ENCODE peak calls at places on chromosomes 13 and 19, in six cellular contexts. J is dorsolateral prefrontal cortex; V is PC-9; Q is transverse colon; I is lung; B is CD4-positive, alpha-beta T cell. O is an unnamed sample.

GRCh38 chr19:35155441-35155840 is 906 bp downstream of the FXYD5 start:
- DNase-seq in J (no peak), V (no peak), Q (no peak), I (no peak), B (no peak), O (no peak)

GRCh38 chr19:51055866-51056265 is 9.0 kb downstream of the KLK13 start:
- DNase-seq in J (no peak), V (no peak), Q (no peak), I (no peak), B (no peak), O (no peak)

GRCh38 chr13:47680752-47681151 is 320.3 kb downstream of the SUCLA2 start:
- DNase-seq in J (no peak), V (no peak), Q (no peak), I (no peak), B (no peak), O (no peak)

GRCh38 chr13:51726446-51727185 is 77.3 kb downstream of the DHRS12 start:
- DNase-seq in J (no peak), V (no peak), Q (no peak), I (no peak), B (no peak), O (no peak)

GRCh38 chr13:26604784-26605183 is 47.3 kb downstream of the WASF3 start:
- DNase-seq in J (no peak), V (no peak), Q (peak; percentile 15), I (no peak), B (no peak), O (no peak)

GRCh38 chr19:11678504-11678903 is 60.2 kb downstream of the ZNF823 start:
- DNase-seq in J (no peak), V (no peak), Q (no peak), I (no peak), B (no peak), O (no peak)

GRCh38 chr13:77379508-77379907 is 52.6 kb upstream of the MYCBP2 start:
- DNase-seq in J (no peak), V (no peak), Q (no peak), I (no peak), B (no peak), O (no peak)

GRCh38 chr13:112803422-112803821 is 113.6 kb downstream of the ATP11A start:
- DNase-seq in J (no peak), V (no peak), Q (no peak), I (no peak), B (no peak), O (no peak)

GRCh38 chr13:74090397-74090796 is 43.8 kb downstream of the KLF12 start:
- DNase-seq in J (no peak), V (no peak), Q (no peak), I (no peak), B (no peak), O (no peak)

GRCh38 chr13:73428137-73428536 is 369.3 kb downstream of the KLF5 start:
- DNase-seq in J (no peak), V (peak; percentile 70), Q (no peak), I (no peak), B (no peak), O (no peak)

GRCh38 chr13:54185785-54186184 is 1157.2 kb downstream of the OLFM4 start:
- DNase-seq in J (no peak), V (peak; percentile 35), Q (no peak), I (no peak), B (no peak), O (no peak)

GRCh38 chr19:4556574-4557185 is 2.8 kb downstream of the SEMA6B start:
- DNase-seq in J (no peak), V (peak; percentile 41), Q (peak; percentile 49), I (no peak), B (no peak), O (no peak)

GRCh38 chr19:13463296-13463695 is 43.0 kb downstream of the CACNA1A start:
- DNase-seq in J (no peak), V (no peak), Q (no peak), I (no peak), B (no peak), O (no peak)

GRCh38 chr19:13461536-13461935 is 44.7 kb downstream of the CACNA1A start:
- DNase-seq in J (peak; percentile 82), V (no peak), Q (no peak), I (no peak), B (no peak), O (no peak)

GRCh38 chr19:13460045-13460444 is 46.2 kb downstream of the CACNA1A start:
- DNase-seq in J (no peak), V (no peak), Q (no peak), I (no peak), B (no peak), O (no peak)

DNA sequence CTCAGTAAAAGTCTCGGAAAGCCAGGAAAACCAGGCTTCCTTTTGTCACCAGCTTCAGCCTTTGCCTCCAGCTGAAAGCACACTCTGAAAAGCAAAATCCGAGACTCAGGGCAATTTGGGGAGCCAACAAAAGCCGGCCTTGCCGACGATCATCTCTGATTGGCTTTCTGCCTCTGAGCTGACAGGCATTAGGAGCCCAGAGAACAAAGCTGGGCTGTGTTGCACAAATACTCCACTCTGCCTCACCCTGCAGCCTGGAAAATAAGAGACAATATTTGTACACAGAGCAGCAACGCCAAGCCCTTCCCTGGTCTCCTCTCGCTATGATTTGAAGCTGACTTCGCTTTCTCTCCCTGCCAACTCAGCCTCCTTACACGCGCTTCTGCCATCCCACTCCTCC is 46.9 kb downstream of the CACNA1A start:
- DNase-seq in J (peak; percentile 77), V (no peak), Q (no peak), I (no peak), B (no peak), O (no peak)
- H3K27ac ChIP-seq in J (peak overlapping the region; percentile 58), V (no peak overlapping the region), Q (no peak overlapping the region), I (no peak overlapping the region), B (no peak overlapping the region), O (no peak overlapping the region)

GRCh38 chr19:16386619-16387240 is 62.1 kb downstream of the KLF2 start:
- DNase-seq in J (peak; percentile 59), V (no peak), Q (no peak), I (no peak), B (peak; percentile 50), O (peak; percentile 50)

GRCh38 chr19:16385821-16386220 is 61.2 kb downstream of the KLF2 start:
- DNase-seq in J (peak; percentile 28), V (no peak), Q (no peak), I (no peak), B (no peak), O (no peak)

GRCh38 chr19:16391301-16392055 is 66.9 kb downstream of the KLF2 start:
- DNase-seq in J (no peak), V (no peak), Q (no peak), I (no peak), B (no peak), O (no peak)

GRCh38 chr19:16394111-16394510 is 69.5 kb downstream of the KLF2 start:
- DNase-seq in J (no peak), V (no peak), Q (no peak), I (no peak), B (no peak), O (no peak)

GRCh38 chr19:16389848-16390247 is 65.2 kb downstream of the KLF2 start:
- DNase-seq in J (no peak), V (no peak), Q (no peak), I (no peak), B (no peak), O (no peak)
- H3K27ac ChIP-seq in J (no peak overlapping the region), V (no peak overlapping the region), Q (no peak overlapping the region), I (no peak overlapping the region), B (no peak overlapping the region), O (no peak overlapping the region)

GRCh38 chr13:50130686-50131051 is 115.4 kb downstream of the KCNRG start:
- DNase-seq in J (no peak), V (no peak), Q (peak; percentile 29), I (no peak), B (no peak), O (no peak)
- H3K27ac ChIP-seq in J (peak overlapping the region; percentile 42), V (no peak overlapping the region), Q (peak overlapping the region; percentile 7), I (peak overlapping the region; percentile 26), B (no peak overlapping the region), O (peak overlapping the region; percentile 27)

GRCh38 chr19:47781590-47782318 is 3.3 kb downstream of the SELENOW start:
- DNase-seq in J (peak; percentile 67), V (no peak), Q (no peak), I (peak; percentile 49), B (no peak), O (peak; percentile 35)
- H3K27ac ChIP-seq in J (peak overlapping the region; percentile 98), V (no peak overlapping the region), Q (peak overlapping the region; percentile 95), I (no peak overlapping the region), B (no peak overlapping the region), O (no peak overlapping the region)